ENCODE peak calls at places on chromosome 17, in five cellular contexts. N is ureter, D is pulmonary artery endothelial cell, Z is aorta, U is foreskin fibroblast. O is an unnamed sample.

GRCh38 chr17:58333396-58334207 is 5.0 kb upstream of the TSPOAP1 start:
- DNase-seq in N (no peak), D (no peak), Z (no peak), U (no peak), O (no peak)

GRCh38 chr17:74770498-74771318 is 5.4 kb downstream of the NAT9 start:
- DNase-seq in N (no peak), D (no peak), Z (peak; percentile 88), U (peak; percentile 44), O (no peak)

GRCh38 chr17:35973333-35974260 is 7.7 kb downstream of the CCL16 start:
- DNase-seq in N (peak; percentile 48), D (no peak), Z (no peak), U (no peak), O (no peak)

GRCh38 chr17:4198995-4199394 is 56.0 kb downstream of the CYB5D2 start:
- DNase-seq in N (no peak), D (no peak), Z (no peak), U (no peak), O (no peak)

GRCh38 chr17:73936908-73937627 is 266.4 kb upstream of the RPL38 start:
- DNase-seq in N (no peak), D (no peak), Z (no peak), U (no peak), O (no peak)

GRCh38 chr17:40355123-40355803 is 9.3 kb downstream of the GJD3 start:
- DNase-seq in N (peak; percentile 75), D (no peak), Z (peak; percentile 94), U (no peak), O (no peak)

GRCh38 chr17:10761281-10761680 is 31.5 kb upstream of the TMEM220 start:
- DNase-seq in N (no peak), D (no peak), Z (no peak), U (no peak), O (no peak)

GRCh38 chr17:20986767-20987510 is 55.9 kb downstream of the USP22 start:
- DNase-seq in N (no peak), D (no peak), Z (no peak), U (no peak), O (no peak)

GRCh38 chr17:80114758-80115157 is 13.4 kb downstream of the GAA start:
- DNase-seq in N (no peak), D (no peak), Z (no peak), U (no peak), O (no peak)

GRCh38 chr17:56416682-56417351 is 176.7 kb upstream of the NOG start:
- DNase-seq in N (no peak), D (no peak), Z (no peak), U (no peak), O (no peak)

GRCh38 chr17:43410557-43411368 is 12.0 kb downstream of the ARL4D start:
- DNase-seq in N (no peak), D (no peak), Z (no peak), U (no peak), O (no peak)

GRCh38 chr17:45248132-45248936 is 13.6 kb downstream of the SPATA32 start:
- DNase-seq in N (no peak), D (no peak), Z (no peak), U (no peak), O (no peak)

GRCh38 chr17:2419526-2419925 is 18.7 kb upstream of the MNT start:
- DNase-seq in N (no peak), D (no peak), Z (no peak), U (no peak), O (no peak)

GRCh38 chr17:80631142-80632045 is 86.8 kb downstream of the RPTOR start:
- DNase-seq in N (no peak), D (no peak), Z (no peak), U (no peak), O (no peak)

GRCh38 chr17:42120161-42121065 is 754 bp downstream of the KAT2A start:
- DNase-seq in N (no peak), D (no peak), Z (peak; percentile 79), U (peak; percentile 23), O (no peak)

GRCh38 chr17:65568918-65569317 is 7.5 kb upstream of the AXIN2 start:
- DNase-seq in N (no peak), D (no peak), Z (no peak), U (no peak), O (no peak)

GRCh38 chr17:79388556-79389295 is 222.1 kb downstream of the RBFOX3 start:
- DNase-seq in N (peak; percentile 68), D (no peak), Z (peak; percentile 84), U (peak; percentile 37), O (no peak)

GRCh38 chr17:40540448-40540847 is 24.8 kb downstream of the CCR7 start:
- DNase-seq in N (no peak), D (no peak), Z (peak; percentile 47), U (no peak), O (no peak)

GRCh38 chr17:77778636-77779524 is 179.6 kb upstream of the TNRC6C start:
- DNase-seq in N (peak; percentile 76), D (no peak), Z (peak; percentile 92), U (no peak), O (no peak)

GRCh38 chr17:79632432-79632735 is 21.5 kb upstream of the RBFOX3 start:
- DNase-seq in N (peak; percentile 25), D (no peak), Z (peak; percentile 21), U (no peak), O (no peak)

GRCh38 chr17:61757168-61757567 is 106.2 kb downstream of the BRIP1 start:
- DNase-seq in N (no peak), D (no peak), Z (no peak), U (no peak), O (no peak)

GRCh38 chr17:27354491-27355081 is 60.7 kb downstream of the WSB1 start:
- DNase-seq in N (no peak), D (no peak), Z (peak; percentile 55), U (no peak), O (no peak)

GRCh38 chr17:8740486-8740885 is 4.2 kb downstream of the CCDC42 start:
- DNase-seq in N (no peak), D (no peak), Z (no peak), U (no peak), O (no peak)

GRCh38 chr17:45284176-45285140 is 22.6 kb upstream of the SPATA32 start:
- DNase-seq in N (peak; percentile 82), D (no peak), Z (no peak), U (no peak), O (no peak)

GRCh38 chr17:72563952-72564351 is 443.1 kb downstream of the SOX9 start:
- DNase-seq in N (no peak), D (no peak), Z (no peak), U (no peak), O (no peak)

GRCh38 chr17:48563385-48563838 is 14.7 kb downstream of the HOXB4 start:
- DNase-seq in N (no peak), D (no peak), Z (no peak), U (no peak), O (no peak)

GRCh38 chr17:15944720-15945492 is at the start of gene ADORA2B:
- DNase-seq in N (no peak), D (no peak), Z (peak; percentile 84), U (peak; percentile 75), O (no peak)

GRCh38 chr17:49406791-49407190 is 7.9 kb downstream of the PHB1 start:
- DNase-seq in N (peak; percentile 39), D (no peak), Z (peak; percentile 22), U (no peak), O (no peak)

GRCh38 chr17:36722903-36723263 is 121.5 kb downstream of the MRM1 start:
- DNase-seq in N (no peak), D (no peak), Z (no peak), U (no peak), O (no peak)

GRCh38 chr17:39627170-39627716 is 491 bp downstream of the PPP1R1B start:
- DNase-seq in N (no peak), D (no peak), Z (no peak), U (no peak), O (no peak)

GRCh38 chr17:40373999-40374398 is 9.5 kb upstream of the GJD3 start:
- DNase-seq in N (no peak), D (no peak), Z (no peak), U (no peak), O (no peak)

O was measured in AG09319.